ENCODE peak calls at places on chromosomes 13 and 19, in seven cellular contexts. W is uterus; P is aorta; A is endodermal cell; Z is thyroid gland; F is CD4-positive, alpha-beta memory T cell; O is tibial artery. X is an unnamed sample.

GRCh38 chr19:54073829-54074228 is 7.3 kb downstream of the TARM1 start:
- DNase-seq in W (no peak), A (no peak), P (no peak), O (no peak), Z (no peak), F (no peak), X (no peak)

GRCh38 chr19:7978196-7978825 is 27.1 kb downstream of the ELAVL1 start:
- DNase-seq in Z (peak; percentile 19), P (no peak), A (no peak), W (no peak), F (no peak), O (no peak), X (no peak)

GRCh38 chr13:80082396-80083096 is 258.4 kb downstream of the SPRY2 start:
- DNase-seq in P (no peak), A (no peak), W (no peak), F (no peak), Z (no peak), O (no peak), X (no peak)

GRCh38 chr19:48145596-48146254 is 24.4 kb downstream of the LIG1 start:
- DNase-seq in O (no peak), Z (no peak), F (no peak), P (no peak), W (no peak), A (no peak), X (no peak)

GRCh38 chr13:79614519-79614918 is 133.6 kb downstream of the NDFIP2 start:
- DNase-seq in W (no peak), P (no peak), O (no peak), Z (no peak), F (no peak), A (no peak), X (no peak)

GRCh38 chr19:51695702-51696315 is 2.7 kb downstream of the SPACA6 start:
- DNase-seq in Z (no peak), F (no peak), W (no peak), O (no peak), A (no peak), P (no peak), X (no peak)

GRCh38 chr19:32404939-32405430 is 585 bp upstream of the DPY19L3 start:
- DNase-seq in A (no peak), W (peak; percentile 66), Z (peak; percentile 72), O (peak; percentile 59), F (no peak), P (peak; percentile 71), X (peak; percentile 50)

GRCh38 chr13:93066187-93066586 is 160.4 kb upstream of the GPC6 start:
- DNase-seq in W (no peak), A (no peak), P (no peak), F (no peak), Z (no peak), O (no peak), X (no peak)

GRCh38 chr19:34134190-34135032 is 37.9 kb upstream of the LSM14A start:
- DNase-seq in P (peak; percentile 92), A (peak; percentile 95), W (peak; percentile 88), Z (peak; percentile 87), F (peak; percentile 84), O (peak; percentile 82), X (peak; percentile 72)

GRCh38 chr19:42252365-42253244 is 2.3 kb downstream of the ERF start:
- DNase-seq in Z (peak; percentile 64), P (no peak), W (peak; percentile 67), O (peak; percentile 70), F (no peak), A (no peak), X (peak; percentile 63)

GRCh38 chr13:43132911-43133310 is 109.5 kb downstream of the DNAJC15 start:
- DNase-seq in Z (no peak), A (no peak), F (no peak), O (no peak), W (no peak), P (no peak), X (no peak)

GRCh38 chr13:91353494-91353893 is 6.0 kb downstream of the MIR17HG start:
- DNase-seq in A (no peak), F (no peak), W (no peak), P (no peak), Z (no peak), O (no peak), X (no peak)

GRCh38 chr13:79907527-79907926 is 426.6 kb downstream of the NDFIP2 start:
- DNase-seq in P (no peak), W (no peak), F (no peak), Z (no peak), O (no peak), A (no peak), X (no peak)

GRCh38 chr19:35959040-35959967 is 23.1 kb downstream of the LRFN3 start:
- DNase-seq in Z (peak; percentile 34), F (peak; percentile 87), O (no peak), A (peak; percentile 71), W (peak; percentile 35), P (peak; percentile 66), X (no peak)

GRCh38 chr19:35958660-35959039 is 22.5 kb downstream of the LRFN3 start:
- DNase-seq in A (peak; percentile 46), O (no peak), P (no peak), W (no peak), F (no peak), Z (no peak), X (no peak)

GRCh38 chr19:35960432-35960972 is 24.3 kb downstream of the LRFN3 start:
- DNase-seq in O (no peak), P (no peak), A (no peak), W (no peak), Z (no peak), F (no peak), X (no peak)

GRCh38 chr19:35963514-35963913 is 27.3 kb downstream of the LRFN3 start:
- DNase-seq in W (no peak), A (peak; percentile 93), O (no peak), F (peak; percentile 30), Z (peak; percentile 59), P (no peak), X (no peak)

DNA sequence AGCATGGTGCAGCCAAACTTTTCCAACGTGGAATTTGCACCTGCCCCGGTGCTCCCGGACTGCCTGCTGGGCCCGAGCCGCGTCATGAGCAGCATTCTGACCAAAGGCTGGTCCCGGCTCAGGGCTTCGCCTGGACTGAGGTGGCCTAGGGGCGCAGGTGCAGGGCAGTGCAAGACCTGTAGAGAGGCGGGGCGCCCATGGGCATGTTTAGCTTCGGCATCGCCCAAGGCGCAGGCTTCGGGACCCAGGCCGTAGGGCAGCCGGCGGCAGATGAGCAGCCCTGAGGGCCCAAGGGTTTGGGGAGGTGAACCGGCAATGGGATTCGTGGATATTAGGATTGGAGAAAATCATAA is 23.8 kb downstream of the LRFN3 start:
- DNase-seq in Z (no peak), P (no peak), O (no peak), F (no peak), W (no peak), A (peak; percentile 53), X (no peak)
- H3K27me3 ChIP-seq in Z (peaks cover 7% of the 10 kb centered on the region), P (no peaks in the 10 kb centered on the region), O (no peaks in the 10 kb centered on the region), F (no peaks in the 10 kb centered on the region), W (peaks cover 12% of the 10 kb centered on the region), A (peaks cover 59% of the 10 kb centered on the region), X (peaks cover 49% of the 10 kb centered on the region)

GRCh38 chr19:39737351-39737750 is 478 bp downstream of the CLC start:
- DNase-seq in Z (no peak), P (no peak), O (no peak), W (no peak), F (no peak), A (no peak), X (no peak)

GRCh38 chr19:39736088-39736487 is 1.7 kb downstream of the CLC start:
- DNase-seq in W (no peak), P (no peak), Z (no peak), O (no peak), A (no peak), F (no peak), X (no peak)

GRCh38 chr19:39735688-39736087 is 2.1 kb downstream of the CLC start:
- DNase-seq in Z (no peak), P (no peak), O (no peak), W (no peak), F (no peak), A (no peak), X (no peak)

GRCh38 chr19:39731685-39732084 is 6.1 kb downstream of the CLC start:
- DNase-seq in F (no peak), A (no peak), O (no peak), P (no peak), Z (peak; percentile 10), W (no peak), X (no peak)

DNA sequence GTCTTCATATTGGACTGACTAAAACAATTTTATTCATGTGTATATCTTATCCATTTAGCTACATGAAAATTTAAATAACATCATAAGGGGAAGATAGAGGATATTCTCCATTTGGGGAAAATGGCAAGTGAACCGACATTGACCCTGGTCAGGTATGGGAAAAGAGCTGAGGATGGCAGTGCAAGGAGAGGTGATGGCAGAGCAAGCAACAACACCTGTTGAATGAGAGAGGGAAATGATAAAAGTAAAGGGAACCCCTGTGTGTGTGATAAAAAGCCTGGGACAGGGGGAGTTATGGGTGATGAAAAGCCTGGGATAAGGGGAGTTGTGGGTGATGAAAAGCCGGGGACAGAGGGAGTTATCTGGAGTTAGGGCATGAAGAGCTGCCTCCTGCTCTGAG is 4.0 kb downstream of the CLC start:
- DNase-seq in W (no peak), O (no peak), P (no peak), F (no peak), Z (no peak), A (no peak), X (no peak)
- H3K27me3 ChIP-seq in W (no peaks in the 10 kb centered on the region), O (no peaks in the 10 kb centered on the region), P (no peaks in the 10 kb centered on the region), F (peaks cover 3% of the 10 kb centered on the region), Z (no peaks in the 10 kb centered on the region), A (peaks cover 22% of the 10 kb centered on the region), X (no peaks in the 10 kb centered on the region)

GRCh38 chr19:29525901-29526729 is at the start of gene VSTM2B:
- DNase-seq in O (no peak), Z (no peak), P (no peak), A (peak; percentile 66), W (no peak), F (no peak), X (no peak)
- H3K27me3 ChIP-seq in O (no peaks in the 10 kb centered on the region), Z (peaks cover 23% of the 10 kb centered on the region), P (no peaks in the 10 kb centered on the region), A (peaks cover 98% of the 10 kb centered on the region), W (peaks cover 3% of the 10 kb centered on the region), F (no peaks in the 10 kb centered on the region), X (peaks cover 87% of the 10 kb centered on the region)

GRCh38 chr19:4733755-4734345 is 10.2 kb upstream of the DPP9 start:
- DNase-seq in Z (no peak), W (no peak), P (no peak), F (no peak), O (no peak), A (no peak), X (no peak)
- H3K27me3 ChIP-seq in Z (no peaks in the 10 kb centered on the region), W (no peaks in the 10 kb centered on the region), P (no peaks in the 10 kb centered on the region), F (no peaks in the 10 kb centered on the region), O (no peaks in the 10 kb centered on the region), A (no peaks in the 10 kb centered on the region), X (peaks cover 11% of the 10 kb centered on the region)

DNA sequence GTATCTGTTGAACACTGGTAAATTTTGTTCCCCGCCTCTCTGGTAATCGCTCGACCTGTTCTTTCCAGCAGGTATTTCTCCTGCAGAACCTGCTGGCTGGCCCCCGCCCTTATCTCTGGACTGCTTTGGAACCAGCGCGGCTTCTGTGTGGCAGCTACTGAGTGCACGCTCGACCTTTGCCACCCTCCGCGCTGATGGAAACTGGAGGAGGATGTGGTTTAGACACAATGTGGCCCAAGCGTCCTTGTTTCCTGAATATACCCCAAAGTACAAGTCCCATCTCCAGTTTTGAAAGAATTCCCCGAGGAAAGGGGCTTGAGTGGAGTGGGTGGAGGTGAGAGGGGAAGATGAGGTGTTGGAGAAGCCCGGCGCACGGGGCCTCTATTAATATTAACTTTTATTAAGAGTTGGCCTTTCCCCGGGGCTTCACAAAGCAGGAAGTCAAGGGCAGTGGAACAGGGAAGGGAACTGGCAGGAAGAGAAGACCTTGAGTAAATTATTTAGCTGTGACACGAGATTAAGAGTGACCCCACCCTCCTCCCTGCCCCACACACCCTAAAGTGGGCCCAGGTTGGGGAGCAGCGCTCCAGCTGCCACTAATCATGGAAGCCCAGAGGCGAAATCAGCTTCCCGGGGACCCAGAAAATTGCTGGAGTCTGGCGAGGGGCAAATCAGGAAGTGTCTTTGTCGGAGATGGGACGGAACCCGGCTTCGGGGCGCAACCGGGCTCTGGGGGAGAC is 16.0 kb downstream of the CDX2 start:
- DNase-seq in Z (no peak), P (no peak), O (no peak), A (peak; percentile 50), W (no peak), F (no peak), X (no peak)
- H3K27me3 ChIP-seq in Z (peaks cover 28% of the 10 kb centered on the region), P (no peaks in the 10 kb centered on the region), O (no peaks in the 10 kb centered on the region), A (peaks cover 97% of the 10 kb centered on the region), W (peaks cover 9% of the 10 kb centered on the region), F (peaks cover 41% of the 10 kb centered on the region), X (no peaks in the 10 kb centered on the region)

X was measured in tibial nerve.